ENCODE peak calls at places on chromosomes 2 and 18, in eight cellular contexts. U is small intestine; A is naive thymus-derived CD4-positive, alpha-beta T cell; I is right atrium auricular region; P is GM23248; V is GM06990; M is heart left ventricle; S is neuronal stem cell. X is an unnamed sample.

GRCh38 chr18:59874166-59874565 is 25.6 kb upstream of the PMAIP1 start:
- DNase-seq in S (no peak), I (no peak), A (no peak), U (no peak), M (no peak), P (peak), V (no peak), X (no peak)

GRCh38 chr2:155021591-155021990 is 323.1 kb downstream of the KCNJ3 start:
- DNase-seq in U (no peak), P (no peak), I (no peak), A (no peak), V (no peak), S (peak), M (no peak), X (no peak)

GRCh38 chr2:96907405-96908041 is 37.6 kb upstream of the SEMA4C start:
- DNase-seq in U (no peak), P (peak), I (peak), M (peak), A (no peak), V (no peak), S (peak), X (no peak)

GRCh38 chr18:79912409-79912991 is 39.0 kb downstream of the SLC66A2 start:
- DNase-seq in U (no peak), S (no peak), M (no peak), I (no peak), P (peak), A (peak), V (no peak), X (peak)

GRCh38 chr18:79664525-79665125 is 15.0 kb upstream of the CTDP1 start:
- DNase-seq in A (no peak), P (peak), S (no peak), V (no peak), U (no peak), M (no peak), I (no peak), X (no peak)

GRCh38 chr18:58104071-58104470 is 60.0 kb downstream of the NEDD4L start:
- DNase-seq in I (no peak), M (no peak), U (peak), A (no peak), V (no peak), S (no peak), P (no peak), X (no peak)

GRCh38 chr18:51522338-51522737 is 324.9 kb upstream of the MEX3C start:
- DNase-seq in P (no peak), I (no peak), A (no peak), S (no peak), V (no peak), M (no peak), U (no peak), X (no peak)

GRCh38 chr18:36931116-36931515 is 102.2 kb downstream of the KIAA1328 start:
- DNase-seq in A (no peak), U (no peak), P (no peak), V (no peak), I (no peak), M (no peak), S (no peak), X (no peak)

GRCh38 chr2:203656522-203657287 is 49.7 kb upstream of the CD28 start:
- DNase-seq in V (no peak), A (peak), S (peak), U (peak), I (peak), M (peak), P (peak), X (peak)

GRCh38 chr2:9675369-9676351 is 44.9 kb upstream of the YWHAQ start:
- DNase-seq in I (no peak), A (no peak), V (no peak), M (no peak), U (no peak), S (no peak), P (peak), X (no peak)

GRCh38 chr2:234571620-234572407 is 74.9 kb upstream of the ARL4C start:
- DNase-seq in A (no peak), M (no peak), S (no peak), I (no peak), P (no peak), U (no peak), V (peak), X (no peak)

GRCh38 chr2:219575566-219576504 is 3.7 kb downstream of the INHA start:
- DNase-seq in M (no peak), A (no peak), S (no peak), U (no peak), V (no peak), I (no peak), P (no peak), X (no peak)

GRCh38 chr18:78911751-78912283 is 67.8 kb upstream of the SALL3 start:
- DNase-seq in S (no peak), M (no peak), U (no peak), V (no peak), A (no peak), I (peak), P (no peak), X (no peak)

GRCh38 chr2:170525566-170525900 is 189.6 kb upstream of the SP5 start:
- DNase-seq in P (peak), V (no peak), I (peak), M (peak), A (no peak), U (no peak), S (no peak), X (no peak)

GRCh38 chr2:210199186-210199765 is 26.0 kb downstream of the ACADL start:
- DNase-seq in P (peak), S (peak), U (peak), M (no peak), A (peak), V (no peak), I (no peak), X (no peak)

GRCh38 chr18:75638597-75639467 is 211.3 kb upstream of the SMIM21 start:
- DNase-seq in U (no peak), V (no peak), P (peak), S (peak), M (peak), I (no peak), A (no peak), X (no peak)

GRCh38 chr18:9101730-9102390 is 639 bp upstream of the NDUFV2 start:
- DNase-seq in I (no peak), M (no peak), U (peak), A (peak), P (peak), S (no peak), V (no peak), X (peak)

GRCh38 chr2:68352651-68353386 is 12.3 kb upstream of the PLEK start:
- DNase-seq in M (no peak), I (no peak), P (peak), S (no peak), V (no peak), U (no peak), A (no peak), X (no peak)

GRCh38 chr2:185522472-185522871 is 216.1 kb upstream of the FSIP2 start:
- DNase-seq in P (no peak), V (no peak), I (no peak), U (no peak), S (no peak), A (no peak), M (no peak), X (no peak)

GRCh38 chr2:163775304-163775703 is 39.5 kb upstream of the FIGN start:
- DNase-seq in P (peak), V (no peak), U (no peak), S (no peak), M (no peak), I (no peak), A (no peak), X (no peak)

GRCh38 chr18:54878057-54878661 is 49.9 kb downstream of the RAB27B start:
- DNase-seq in S (no peak), I (no peak), M (no peak), A (no peak), V (no peak), P (peak), U (no peak), X (no peak)

GRCh38 chr18:33115476-33115875 is 325.0 kb downstream of the CCDC178 start:
- DNase-seq in P (no peak), S (no peak), A (no peak), U (no peak), I (no peak), M (no peak), V (no peak), X (no peak)

GRCh38 chr2:46954951-46955571 is 39.5 kb upstream of the MCFD2 start:
- DNase-seq in V (no peak), S (peak), M (peak), I (peak), P (peak), A (no peak), U (peak), X (no peak)

GRCh38 chr2:96164459-96165184 is 19.4 kb upstream of the DUSP2 start:
- DNase-seq in S (no peak), M (no peak), I (no peak), V (peak), P (no peak), A (peak), U (peak), X (peak)

GRCh38 chr18:46712406-46712805 is 44.4 kb downstream of the ST8SIA5 start:
- DNase-seq in S (no peak), V (no peak), M (no peak), U (no peak), P (peak), I (no peak), A (no peak), X (no peak)

GRCh38 chr2:203787954-203788353 is 79.6 kb upstream of the CTLA4 start:
- DNase-seq in I (no peak), P (peak), S (no peak), U (no peak), V (no peak), M (no peak), A (no peak), X (no peak)

GRCh38 chr2:219104107-219105050 is 43.7 kb upstream of the IHH start:
- DNase-seq in P (peak), I (no peak), V (no peak), A (no peak), S (peak), M (no peak), U (no peak), X (peak)

GRCh38 chr18:49613741-49614151 is 51.9 kb downstream of the LIPG start:
- DNase-seq in P (no peak), V (no peak), S (no peak), I (no peak), U (peak), A (no peak), M (no peak), X (no peak)
- H3K4me3 ChIP-seq in P (no peak), V (no peak), S (no peak), I (no peak), U (no peak), A (no peak), M (no peak), X (no peak)

DNA sequence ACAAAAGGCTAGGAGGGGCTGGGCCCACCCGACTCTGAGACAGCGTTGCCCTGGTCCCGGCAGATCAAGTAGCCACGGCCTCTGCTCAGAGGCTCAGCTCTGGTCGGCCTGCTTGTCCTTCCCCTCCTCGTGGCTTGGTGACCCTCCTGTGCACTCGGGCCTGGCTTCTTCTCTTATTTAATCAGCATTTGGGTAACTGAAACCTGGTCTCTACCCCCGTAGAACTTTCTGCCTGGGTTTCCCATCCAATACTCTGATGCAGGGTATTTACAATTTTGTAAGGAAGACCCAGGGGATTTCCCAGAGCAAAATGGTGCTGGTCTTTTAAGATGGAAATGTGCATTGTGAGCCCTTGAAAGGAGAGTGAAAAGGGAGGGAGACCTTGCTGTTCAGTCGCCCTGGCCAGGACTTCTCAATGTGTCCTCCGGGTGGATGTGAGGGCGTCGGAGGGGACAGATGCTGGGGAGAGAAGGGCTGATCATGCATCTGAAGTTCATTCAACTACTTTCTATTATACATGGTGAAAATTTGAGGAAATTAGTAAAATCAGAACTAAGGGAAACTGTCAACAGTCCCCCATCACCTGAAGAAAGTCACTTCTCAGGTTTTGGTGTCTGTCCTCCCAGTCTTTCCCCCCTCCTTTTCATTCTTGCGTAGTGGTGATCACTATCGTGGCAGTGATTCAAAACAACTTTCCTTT is 17.6 kb upstream of the ACKR3 start:
- DNase-seq in A (no peak), U (no peak), S (no peak), I (no peak), M (no peak), V (peak), P (no peak), X (no peak)
- H3K4me3 ChIP-seq in A (no peak), U (no peak), S (no peak), I (no peak), M (no peak), V (no peak), P (no peak), X (no peak)

DNA sequence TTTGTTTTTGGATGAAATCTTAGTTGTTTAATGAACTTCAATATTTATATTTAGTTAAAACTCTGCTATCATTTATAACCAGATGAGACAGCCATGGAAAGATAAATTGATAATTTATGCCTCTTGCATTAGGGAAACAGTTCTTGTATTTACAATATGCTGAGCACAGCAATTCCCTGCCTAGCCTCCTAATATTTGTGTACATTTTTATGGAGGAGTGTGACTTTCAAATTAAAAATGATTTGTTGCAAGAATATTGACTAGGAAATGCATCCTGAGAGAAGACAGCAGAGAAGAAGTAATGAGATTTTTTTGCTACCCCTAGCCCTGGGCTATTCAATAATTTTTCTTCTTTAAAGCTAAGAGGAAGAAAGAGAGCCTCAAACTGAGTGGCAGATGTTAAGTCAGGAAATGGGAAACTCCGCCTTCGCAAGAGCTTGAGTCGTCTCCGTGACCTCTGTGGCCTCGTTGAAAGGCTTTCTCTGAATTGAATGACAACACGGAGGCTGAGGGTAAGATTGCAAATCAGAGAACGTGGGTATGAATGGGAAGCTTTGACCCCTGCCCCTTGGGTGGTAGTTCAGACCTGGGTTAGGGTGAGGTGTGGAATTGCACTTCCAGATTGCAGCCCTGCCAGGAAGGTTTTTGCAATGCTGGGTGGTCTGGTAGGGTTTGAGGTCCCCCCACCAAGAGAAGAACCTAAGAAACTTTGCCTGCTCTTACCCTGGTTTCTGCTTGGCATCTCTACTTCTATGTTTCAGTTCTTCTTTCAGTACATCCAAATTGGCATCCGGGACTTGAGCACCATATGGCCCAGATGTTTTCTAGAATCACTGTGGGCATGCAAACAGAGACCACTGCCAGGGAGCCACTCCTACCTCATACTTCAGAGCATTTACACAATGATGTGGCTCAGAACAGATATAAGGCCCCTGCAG is 210.3 kb upstream of the RBMS1 start:
- DNase-seq in M (no peak), V (peak), A (peak), S (peak), U (peak), I (no peak), P (no peak), X (peak)
- H3K4me3 ChIP-seq in M (no peak), V (peak), A (no peak), S (no peak), U (no peak), I (no peak), P (no peak), X (no peak)

DNA sequence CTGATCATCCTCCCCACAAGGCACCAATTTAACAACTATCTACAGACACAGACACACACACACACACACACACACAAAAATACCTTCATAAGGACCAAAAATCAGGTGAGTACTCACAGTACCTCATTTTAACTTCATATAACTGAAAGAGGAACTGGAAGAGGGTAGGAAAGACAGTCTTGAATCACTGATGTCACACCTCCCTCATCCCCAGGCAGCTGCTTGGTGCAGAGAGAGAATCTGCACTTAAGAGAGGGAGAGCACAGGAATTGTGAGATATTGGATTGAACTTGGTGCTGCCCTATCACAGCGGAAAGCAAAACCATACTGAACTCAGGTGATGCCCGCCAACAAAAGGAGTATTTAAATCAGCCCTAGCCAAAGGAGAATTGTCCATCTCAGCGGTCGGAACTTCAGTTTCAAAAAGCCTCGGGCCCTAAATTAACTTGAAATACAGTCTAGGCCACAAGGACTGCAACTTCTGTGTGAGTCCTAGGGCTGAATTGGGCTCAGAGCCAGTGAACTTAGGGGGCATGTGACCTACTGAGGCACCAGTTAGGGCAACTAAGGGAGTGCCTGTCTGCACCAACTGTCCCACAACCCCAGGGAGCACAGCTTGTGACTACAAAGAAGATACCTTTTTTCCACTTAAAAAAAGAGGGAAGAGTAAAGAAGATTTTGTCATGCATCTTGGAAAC is 211.1 kb downstream of the LRATD1 start:
- DNase-seq in A (no peak), V (no peak), P (no peak), S (no peak), M (no peak), U (no peak), I (no peak), X (no peak)
- H3K4me3 ChIP-seq in A (no peak), V (no peak), P (no peak), S (no peak), M (no peak), U (no peak), I (no peak), X (no peak)

DNA sequence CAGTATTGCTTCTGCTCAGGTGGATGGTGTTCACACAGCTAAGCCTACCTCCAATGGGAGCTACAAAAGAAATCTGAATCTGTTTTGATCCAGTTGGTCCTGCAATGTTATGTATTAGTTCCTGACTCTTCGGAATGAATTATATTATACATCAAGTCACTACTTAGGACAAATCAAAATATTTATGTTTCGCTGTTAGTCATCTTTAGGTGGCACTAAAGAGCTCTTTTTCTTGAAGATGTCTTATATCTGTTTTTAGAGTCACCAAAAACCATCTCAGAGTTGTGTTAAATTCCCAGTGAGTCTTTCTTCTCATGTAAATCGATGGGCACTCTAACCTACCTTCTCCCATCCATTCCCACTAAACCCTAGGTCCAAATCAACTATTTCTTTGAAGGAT is 2.2 kb downstream of the DNER start:
- DNase-seq in A (no peak), V (no peak), M (no peak), I (no peak), P (peak), U (no peak), S (no peak), X (no peak)
- H3K4me3 ChIP-seq in A (no peak), V (no peak), M (no peak), I (no peak), P (no peak), U (no peak), S (no peak), X (no peak)

DNA sequence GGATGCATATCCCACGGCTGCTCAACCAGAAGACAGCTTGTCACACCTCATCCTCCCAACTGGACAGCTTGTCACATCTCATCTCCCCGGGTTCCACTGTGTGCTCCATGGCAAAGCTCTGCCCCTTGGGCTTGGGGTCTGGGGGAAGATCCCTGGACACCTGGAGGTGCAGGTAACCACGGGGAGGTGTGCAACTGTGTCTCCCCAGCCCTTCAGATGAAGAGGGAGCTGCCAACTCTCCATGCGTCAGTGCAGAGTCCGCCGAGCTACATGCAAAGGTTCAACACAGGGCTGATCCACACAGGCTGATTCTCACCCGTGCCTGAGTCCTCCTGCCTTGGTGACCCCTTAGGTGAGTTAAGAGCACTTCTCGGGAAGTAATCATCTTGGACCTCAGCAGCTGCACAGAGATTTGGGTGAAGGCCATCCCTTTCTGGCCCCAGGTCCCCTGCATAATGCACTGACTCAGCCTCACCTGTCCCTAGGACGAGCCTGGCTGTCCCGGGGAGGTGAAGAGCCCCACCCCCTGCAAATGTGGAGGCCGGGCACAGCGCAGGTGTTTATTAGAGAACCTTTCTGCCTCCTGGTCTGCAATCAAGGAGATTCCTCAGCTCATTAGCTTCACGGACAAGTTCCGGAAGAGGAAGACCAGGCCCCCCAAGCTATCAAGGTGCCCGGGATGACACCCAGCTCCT is 157.9 kb downstream of the PXDN start:
- DNase-seq in I (no peak), M (no peak), S (no peak), A (no peak), U (no peak), V (no peak), P (no peak), X (no peak)
- H3K4me3 ChIP-seq in I (no peak), M (no peak), S (no peak), A (no peak), U (no peak), V (no peak), P (no peak), X (no peak)